ENCODE peak calls at places on chromosome 17, in nine cellular contexts. J, K, Y, T, E, S, L, U and N are unnamed samples.

GRCh38 chr17:72392056-72393010 is 271.5 kb downstream of the SOX9 start:
- DNase-seq in S (peak; percentile 69), Y (no peak), U (no peak), T (peak; percentile 58), J (no peak), K (no peak), E (no peak), L (no peak), N (no peak)

GRCh38 chr17:49659983-49660382 is 17.9 kb downstream of the SPOP start:
- DNase-seq in J (no peak), Y (no peak), K (no peak), U (no peak), T (no peak), L (no peak), E (no peak), S (no peak), N (no peak)

GRCh38 chr17:42603318-42603717 is 5.9 kb downstream of the RETREG3 start:
- DNase-seq in U (no peak), Y (no peak), K (no peak), J (no peak), L (no peak), S (no peak), E (no peak), T (no peak), N (no peak)

GRCh38 chr17:77287432-77288068 is 146.8 kb downstream of the SEC14L1 start:
- DNase-seq in L (no peak), S (peak; percentile 93), E (no peak), U (peak; percentile 75), Y (no peak), T (no peak), K (peak; percentile 87), J (no peak), N (no peak)

GRCh38 chr17:13786000-13786598 is 184.4 kb upstream of the HS3ST3A1 start:
- DNase-seq in U (no peak), K (no peak), E (no peak), J (no peak), L (no peak), Y (no peak), T (no peak), S (peak; percentile 39), N (no peak)

GRCh38 chr17:12789075-12789975 is at the start of gene ARHGAP44:
- DNase-seq in K (peak; percentile 87), Y (peak; percentile 1), S (peak; percentile 73), T (peak; percentile 89), E (peak; percentile 52), U (peak; percentile 89), L (no peak), J (no peak), N (peak; percentile 8)

GRCh38 chr17:57531078-57531477 is 214.0 kb downstream of the CCDC182 start:
- DNase-seq in Y (no peak), J (no peak), T (no peak), L (no peak), E (no peak), S (no peak), U (no peak), K (no peak), N (no peak)

GRCh38 chr17:58172369-58173071 is 5.7 kb downstream of the OR4D2 start:
- DNase-seq in Y (peak; percentile 51), L (peak; percentile 41), J (no peak), U (peak; percentile 74), S (peak; percentile 24), K (no peak), E (no peak), T (no peak), N (peak; percentile 16)

GRCh38 chr17:42517516-42517915 is 18.5 kb upstream of the NAGLU start:
- DNase-seq in S (peak; percentile 97), U (peak; percentile 93), T (peak; percentile 97), Y (peak; percentile 87), L (no peak), E (peak; percentile 62), K (peak; percentile 84), J (peak; percentile 67), N (peak; percentile 67)

GRCh38 chr17:42097691-42098661 is at the start of gene ZNF385C:
- DNase-seq in S (no peak), K (no peak), U (peak; percentile 96), T (no peak), L (no peak), E (no peak), J (peak; percentile 31), Y (no peak), N (no peak)

GRCh38 chr17:77446959-77447634 is 306.3 kb downstream of the SEC14L1 start:
- DNase-seq in S (no peak), Y (no peak), U (no peak), L (no peak), T (no peak), E (no peak), J (no peak), K (no peak), N (no peak)

GRCh38 chr17:51128089-51128488 is 7.4 kb upstream of the SPAG9 start:
- DNase-seq in L (no peak), J (no peak), Y (no peak), K (no peak), E (peak; percentile 26), U (no peak), S (no peak), T (no peak), N (no peak)

GRCh38 chr17:79943354-79944241 is 92.1 kb downstream of the TBC1D16 start:
- DNase-seq in L (no peak), T (peak; percentile 69), E (no peak), U (peak; percentile 51), S (no peak), J (no peak), Y (no peak), K (peak; percentile 59), N (no peak)

GRCh38 chr17:34398990-34399389 is 36.0 kb upstream of the CCL1 start:
- DNase-seq in Y (no peak), T (no peak), K (no peak), U (no peak), E (no peak), J (no peak), L (no peak), S (no peak), N (no peak)

GRCh38 chr17:46733837-46734516 is 84.5 kb downstream of the WNT3 start:
- DNase-seq in Y (no peak), T (no peak), U (no peak), E (no peak), L (no peak), K (no peak), S (peak; percentile 21), J (no peak), N (no peak)